ENCODE peak calls at places on chromosomes 4 and X, in four cellular contexts. R is endothelial cell, J is astrocyte of the spinal cord, F is heart right ventricle. E is an unnamed sample.

GRCh38 chrX:48971325-48972213 is at the start of gene KCND1:
- DNase-seq in R (peak), J (peak), F (peak), E (no peak)

GRCh38 chrX:154051210-154051810 is 31.6 kb upstream of the IRAK1 start:
- DNase-seq in R (peak), J (peak), F (peak), E (no peak)

GRCh38 chr4:90503677-90504076 is 376.5 kb downstream of the CCSER1 start:
- DNase-seq in R (no peak), J (no peak), F (no peak), E (no peak)

GRCh38 chrX:68691921-68692320 is 44.5 kb downstream of the STARD8 start:
- DNase-seq in R (no peak), J (no peak), F (peak), E (no peak)

GRCh38 chr4:120692964-120693363 is 229.6 kb downstream of the PRDM5 start:
- DNase-seq in R (no peak), J (peak), F (no peak), E (no peak)

GRCh38 chrX:13142891-13143290 is 98.5 kb upstream of the FAM9C start:
- DNase-seq in R (no peak), J (no peak), F (no peak), E (no peak)

GRCh38 chrX:15909605-15910004 is 55.0 kb upstream of the AP1S2 start:
- DNase-seq in R (no peak), J (no peak), F (no peak), E (no peak)

GRCh38 chrX:48835524-48836329 is at the start of gene PCSK1N:
- DNase-seq in R (no peak), J (no peak), F (no peak), E (no peak)

GRCh38 chr4:742742-743311 is 37.2 kb downstream of the PCGF3 start:
- DNase-seq in R (peak), J (peak), F (peak), E (no peak)

GRCh38 chr4:168421671-168422070 is 58.6 kb downstream of the DDX60L start:
- DNase-seq in R (peak), J (peak), F (no peak), E (no peak)

GRCh38 chr4:117479673-117480072 is 394.3 kb upstream of the TRAM1L1 start:
- DNase-seq in R (no peak), J (no peak), F (no peak), E (no peak)

GRCh38 chr4:78068481-78068880 is 11.4 kb downstream of the FRAS1 start:
- DNase-seq in R (no peak), J (no peak), F (no peak), E (no peak)

GRCh38 chr4:174256277-174256713 is 27.2 kb downstream of the FBXO8 start:
- DNase-seq in R (no peak), J (peak), F (no peak), E (no peak)

GRCh38 chr4:139558235-139559094 is 2.4 kb upstream of the SETD7 start:
- DNase-seq in R (no peak), J (no peak), F (no peak), E (no peak)

GRCh38 chrX:16786791-16787735 is 797 bp downstream of the TXLNG start:
- DNase-seq in R (peak), J (no peak), F (no peak), E (no peak)

GRCh38 chrX:41026326-41027136 is 58.7 kb upstream of the USP9X start:
- DNase-seq in R (no peak), J (no peak), F (no peak), E (no peak)

GRCh38 chr4:181820518-181820917 is 422.7 kb upstream of the TENM3 start:
- DNase-seq in R (no peak), J (peak), F (no peak), E (no peak)

GRCh38 chrX:11423362-11423818 is 130.2 kb downstream of the AMELX start:
- DNase-seq in R (no peak), J (peak), F (peak), E (no peak)

GRCh38 chr4:140359571-140360427 is 13.6 kb upstream of the SCOC start:
- DNase-seq in R (peak), J (peak), F (peak), E (no peak)

GRCh38 chr4:72330381-72330780 is 238.6 kb downstream of the ADAMTS3 start:
- DNase-seq in R (no peak), J (no peak), F (no peak), E (no peak)

GRCh38 chr4:156685308-156685707 is 286.3 kb downstream of the PDGFC start:
- DNase-seq in R (no peak), J (no peak), F (no peak), E (no peak)

GRCh38 chr4:133467290-133467947 is 318.3 kb downstream of the PCDH10 start:
- DNase-seq in R (no peak), J (no peak), F (no peak), E (no peak)

GRCh38 chr4:180052629-180053028 is 2190.6 kb upstream of the TENM3 start:
- DNase-seq in R (no peak), J (no peak), F (no peak), E (no peak)

GRCh38 chr4:169099775-169100180 is 89.7 kb upstream of the CBR4 start:
- DNase-seq in R (no peak), J (peak), F (peak), E (no peak)

GRCh38 chr4:19194672-19195071 is 1057.0 kb upstream of the SLIT2 start:
- DNase-seq in R (no peak), J (no peak), F (no peak), E (no peak)

GRCh38 chr4:28675582-28675981 is 1814.9 kb downstream of the STIM2 start:
- DNase-seq in R (no peak), J (no peak), F (no peak), E (no peak)

GRCh38 chrX:10401239-10401638 is 219.1 kb downstream of the MID1 start:
- DNase-seq in R (no peak), J (no peak), F (no peak), E (no peak)
- TF ChIP-seq CTCF in R (no peak), J (no peak), F (no peak), E (peak)

DNA sequence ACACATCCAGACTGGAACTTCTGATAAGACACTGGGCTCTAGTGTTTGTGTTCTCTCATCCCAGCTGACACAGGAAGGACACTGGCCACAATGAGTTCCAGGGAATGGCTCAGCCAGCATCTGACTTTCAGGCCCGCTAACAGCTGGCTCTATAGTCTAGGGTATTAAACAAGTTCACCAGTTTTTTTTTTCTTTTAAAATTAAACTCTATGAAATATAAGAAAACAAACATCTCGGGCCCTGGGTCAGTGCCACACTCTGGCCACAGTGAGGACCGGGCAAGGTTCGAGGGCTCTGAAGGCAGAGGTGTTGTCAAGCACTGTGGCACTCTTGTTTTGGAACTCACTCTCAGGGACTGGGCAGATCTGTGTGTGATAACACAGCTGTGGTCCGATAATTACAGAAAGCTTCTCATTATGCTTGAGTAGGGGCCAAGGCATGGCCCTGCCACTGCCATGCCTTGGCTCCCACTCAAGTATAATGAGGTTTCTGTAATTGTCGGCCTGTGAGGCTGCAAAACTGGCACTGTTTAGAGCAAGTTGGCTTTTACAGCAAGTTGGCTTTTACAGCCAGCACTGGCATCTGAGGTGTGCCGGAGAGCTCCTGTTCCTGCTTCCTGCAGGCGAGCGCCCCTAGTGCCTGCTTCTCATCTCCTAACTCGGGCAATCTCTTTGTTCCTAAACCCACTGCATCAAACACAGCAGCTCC is 62.8 kb downstream of the PPP1R2C start:
- DNase-seq in R (peak), J (peak), F (no peak), E (no peak)
- TF ChIP-seq CTCF in R (no peak), J (peak), F (peak), E (peak)

GRCh38 chr4:56127698-56128097 is 179.0 kb downstream of the CEP135 start:
- DNase-seq in R (no peak), J (no peak), F (no peak), E (no peak)

GRCh38 chr4:56128231-56128630 is 179.5 kb downstream of the CEP135 start:
- DNase-seq in R (no peak), J (peak), F (no peak), E (no peak)

GRCh38 chr4:56130609-56131150 is 181.9 kb downstream of the CEP135 start:
- DNase-seq in R (no peak), J (peak), F (no peak), E (no peak)

GRCh38 chr4:56132835-56133234 is 184.1 kb downstream of the CEP135 start:
- DNase-seq in R (no peak), J (no peak), F (no peak), E (no peak)

DNA sequence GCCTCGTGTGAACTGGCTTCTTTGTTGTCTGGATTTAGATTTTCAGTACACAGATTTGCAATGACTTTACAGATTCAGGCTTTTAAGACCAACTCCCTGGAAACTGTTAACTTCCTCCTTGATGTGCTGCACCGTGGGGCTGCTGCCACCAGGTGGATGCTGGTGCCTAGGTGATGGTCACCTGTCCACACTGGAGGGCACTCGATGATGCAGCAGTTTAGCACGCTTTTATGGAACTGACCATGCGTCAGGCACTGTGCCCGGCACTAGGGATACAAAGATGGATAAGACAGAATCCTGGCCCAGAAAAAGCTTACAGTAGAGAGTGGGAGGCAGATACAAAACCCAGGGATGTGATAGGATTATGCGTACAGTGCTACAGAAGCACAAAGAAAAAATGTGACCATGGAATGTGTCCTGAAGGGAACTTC is 180.7 kb downstream of the CEP135 start:
- DNase-seq in R (peak), J (no peak), F (no peak), E (no peak)
- TF ChIP-seq CTCF in R (peak), J (peak), F (no peak), E (peak)

GRCh38 chrX:93538575-93538974 is 134.8 kb downstream of the NAP1L3 start:
- DNase-seq in R (no peak), J (no peak), F (no peak), E (no peak)
- TF ChIP-seq CTCF in R (peak), J (no peak), F (no peak), E (peak)